ENCODE peak calls at places on chromosomes 6 and 20, in six cellular contexts. O, G, W, V, T and H are unnamed samples.

GRCh38 chr6:89050155-89050554 is 30.4 kb upstream of the PNRC1 start:
- DNase-seq in O (peak), G (no peak), W (no peak), V (no peak), T (no peak), H (no peak)

GRCh38 chr6:128314190-128314589 is 206.2 kb downstream of the PTPRK start:
- DNase-seq in O (no peak), G (no peak), W (no peak), V (no peak), T (no peak), H (no peak)

GRCh38 chr6:152272486-152272885 is 364.7 kb downstream of the SYNE1 start:
- DNase-seq in O (no peak), G (no peak), W (no peak), V (no peak), T (no peak), H (no peak)

GRCh38 chr6:52904562-52905279 is 4.8 kb downstream of the GSTA3 start:
- DNase-seq in O (no peak), G (peak), W (no peak), V (no peak), T (no peak), H (no peak)

GRCh38 chr6:157329829-157330228 is 6.5 kb upstream of the TMEM242 start:
- DNase-seq in O (no peak), G (peak), W (no peak), V (no peak), T (no peak), H (no peak)

GRCh38 chr20:38658879-38659612 is 57.4 kb downstream of the ARHGAP40 start:
- DNase-seq in O (no peak), G (peak), W (peak), V (no peak), T (peak), H (no peak)

GRCh38 chr20:15257071-15257470 is 919.7 kb upstream of the FLRT3 start:
- DNase-seq in O (no peak), G (no peak), W (no peak), V (no peak), T (no peak), H (no peak)

GRCh38 chr6:118869350-118869749 is 24.6 kb upstream of the ASF1A start:
- DNase-seq in O (no peak), G (peak), W (no peak), V (no peak), T (no peak), H (no peak)

GRCh38 chr6:135149376-135149775 is 31.7 kb upstream of the MYB start:
- DNase-seq in O (no peak), G (no peak), W (no peak), V (no peak), T (no peak), H (no peak)

GRCh38 chr20:20548527-20549266 is 163.7 kb downstream of the RALGAPA2 start:
- DNase-seq in O (no peak), G (no peak), W (no peak), V (no peak), T (no peak), H (no peak)

GRCh38 chr20:49400904-49401303 is 81.6 kb downstream of the KCNB1 start:
- DNase-seq in O (no peak), G (peak), W (no peak), V (no peak), T (no peak), H (no peak)

GRCh38 chr20:48538058-48538825 is 289.6 kb downstream of the PREX1 start:
- DNase-seq in O (no peak), G (peak), W (no peak), V (peak), T (no peak), H (peak)